ENCODE peak calls at places on chromosome 13, in eight cellular contexts. V, R, G, F, I, W, N and H are unnamed samples.

GRCh38 chr13:35057858-35058257 is 115.8 kb downstream of the NBEA start:
- DNase-seq in R (no peak), I (no peak), F (no peak), W (no peak), N (no peak), V (no peak), G (no peak), H (no peak)

GRCh38 chr13:98775844-98776598 is 23.5 kb upstream of the SLC15A1 start:
- DNase-seq in V (no peak), R (no peak), F (no peak), N (no peak), W (no peak), I (no peak), G (no peak), H (no peak)

GRCh38 chr13:72258340-72258981 is 391.5 kb upstream of the DACH1 start:
- DNase-seq in V (no peak), I (no peak), F (no peak), W (no peak), N (no peak), R (no peak), G (no peak), H (no peak)

GRCh38 chr13:57123660-57124059 is 17.1 kb upstream of the PRR20A start:
- DNase-seq in I (no peak), F (no peak), N (no peak), V (no peak), G (no peak), W (peak; percentile 59), R (peak; percentile 71), H (peak; percentile 85)

GRCh38 chr13:112251930-112252585 is 124.1 kb upstream of the SPACA7 start:
- DNase-seq in I (no peak), N (no peak), R (no peak), W (no peak), F (no peak), G (no peak), V (peak; percentile 32), H (no peak)

GRCh38 chr13:35855531-35856019 is 275.6 kb downstream of the DCLK1 start:
- DNase-seq in R (peak; percentile 35), V (peak; percentile 43), W (no peak), N (peak; percentile 1), I (no peak), F (no peak), G (no peak), H (no peak)

GRCh38 chr13:101640797-101641400 is 188.4 kb downstream of the ITGBL1 start:
- DNase-seq in N (no peak), W (no peak), G (no peak), R (no peak), I (no peak), F (no peak), V (no peak), H (no peak)

GRCh38 chr13:112153364-112153763 is 86.4 kb downstream of the SOX1 start:
- DNase-seq in V (no peak), I (no peak), N (no peak), W (no peak), F (no peak), R (no peak), G (no peak), H (no peak)

GRCh38 chr13:109744512-109745051 is 41.8 kb downstream of the IRS2 start:
- DNase-seq in N (no peak), W (peak; percentile 62), G (no peak), I (no peak), F (no peak), V (no peak), R (no peak), H (no peak)

GRCh38 chr13:26300140-26300539 is 46.2 kb downstream of the CDK8 start:
- DNase-seq in G (no peak), R (no peak), I (no peak), V (no peak), N (no peak), W (no peak), F (no peak), H (no peak)

GRCh38 chr13:94322925-94323324 is 156.6 kb downstream of the DCT start:
- DNase-seq in V (no peak), N (no peak), F (no peak), R (no peak), W (no peak), I (no peak), G (no peak), H (no peak)

GRCh38 chr13:46831588-46832194 is 34.7 kb upstream of the ESD start:
- DNase-seq in V (no peak), F (no peak), G (peak; percentile 36), R (peak; percentile 54), W (no peak), I (no peak), N (peak; percentile 17), H (no peak)